ENCODE peak calls at places on chromosomes 16 and 17, in eight cellular contexts. One of them, this sample, is unnamed.

GRCh38 chr17:17445925-17446665 is 30.7 kb upstream of the MED9 start:
- DNase-seq in body of pancreas: peak; percentile 51
- DNase-seq in PC-9: peak; percentile 86
- DNase-seq in neural progenitor cell: no peak
- DNase-seq in CD8-positive, alpha-beta T cell: no peak
- DNase-seq in stomach: peak; percentile 83
- DNase-seq in mucosa of descending colon: peak; percentile 35
- DNase-seq in mammary epithelial cell: peak; percentile 82
- DNase-seq in this sample: peak; percentile 58

GRCh38 chr16:46747777-46748651 is at the start of gene MYLK3:
- DNase-seq in stomach: no peak
- DNase-seq in mammary epithelial cell: no peak
- DNase-seq in mucosa of descending colon: no peak
- DNase-seq in body of pancreas: no peak
- DNase-seq in PC-9: no peak
- DNase-seq in CD8-positive, alpha-beta T cell: no peak
- DNase-seq in neural progenitor cell: peak; percentile 30
- DNase-seq in this sample: no peak

GRCh38 chr16:85145188-85145587 is 32.9 kb upstream of the CIBAR2 start:
- DNase-seq in stomach: no peak
- DNase-seq in PC-9: no peak
- DNase-seq in body of pancreas: no peak
- DNase-seq in mucosa of descending colon: no peak
- DNase-seq in mammary epithelial cell: no peak
- DNase-seq in neural progenitor cell: no peak
- DNase-seq in CD8-positive, alpha-beta T cell: no peak
- DNase-seq in this sample: no peak

GRCh38 chr16:88743693-88744519 is 37.6 kb downstream of the CTU2 start:
- DNase-seq in neural progenitor cell: peak; percentile 88
- DNase-seq in mucosa of descending colon: peak; percentile 91
- DNase-seq in stomach: peak; percentile 89
- DNase-seq in mammary epithelial cell: peak; percentile 39
- DNase-seq in PC-9: peak; percentile 76
- DNase-seq in CD8-positive, alpha-beta T cell: peak; percentile 88
- DNase-seq in body of pancreas: peak; percentile 85
- DNase-seq in this sample: peak; percentile 90

GRCh38 chr17:74466111-74466784 is at the start of gene CD300A:
- DNase-seq in CD8-positive, alpha-beta T cell: peak; percentile 64
- DNase-seq in mammary epithelial cell: no peak
- DNase-seq in PC-9: no peak
- DNase-seq in neural progenitor cell: no peak
- DNase-seq in body of pancreas: no peak
- DNase-seq in stomach: peak; percentile 54
- DNase-seq in mucosa of descending colon: no peak
- DNase-seq in this sample: peak; percentile 82

GRCh38 chr17:74825003-74825627 is 34.6 kb downstream of the GRIN2C start:
- DNase-seq in stomach: no peak
- DNase-seq in mucosa of descending colon: no peak
- DNase-seq in CD8-positive, alpha-beta T cell: no peak
- DNase-seq in body of pancreas: no peak
- DNase-seq in mammary epithelial cell: no peak
- DNase-seq in PC-9: no peak
- DNase-seq in neural progenitor cell: no peak
- DNase-seq in this sample: no peak

GRCh38 chr16:47069291-47069690 is 74.5 kb downstream of the NETO2 start:
- DNase-seq in mammary epithelial cell: no peak
- DNase-seq in stomach: no peak
- DNase-seq in mucosa of descending colon: no peak
- DNase-seq in CD8-positive, alpha-beta T cell: no peak
- DNase-seq in body of pancreas: no peak
- DNase-seq in PC-9: no peak
- DNase-seq in neural progenitor cell: no peak
- DNase-seq in this sample: no peak

GRCh38 chr16:78677332-78677731 is 577.9 kb downstream of the WWOX start:
- DNase-seq in PC-9: no peak
- DNase-seq in neural progenitor cell: no peak
- DNase-seq in stomach: no peak
- DNase-seq in body of pancreas: no peak
- DNase-seq in CD8-positive, alpha-beta T cell: no peak
- DNase-seq in mammary epithelial cell: no peak
- DNase-seq in mucosa of descending colon: no peak
- DNase-seq in this sample: no peak

GRCh38 chr17:45127209-45127582 is 5.1 kb downstream of the PLCD3 start:
- DNase-seq in CD8-positive, alpha-beta T cell: no peak
- DNase-seq in body of pancreas: no peak
- DNase-seq in PC-9: no peak
- DNase-seq in neural progenitor cell: no peak
- DNase-seq in mammary epithelial cell: no peak
- DNase-seq in mucosa of descending colon: peak; percentile 62
- DNase-seq in stomach: peak; percentile 61
- DNase-seq in this sample: no peak

GRCh38 chr16:66984902-66985311 is 3.5 kb upstream of the CES4A start:
- DNase-seq in stomach: no peak
- DNase-seq in CD8-positive, alpha-beta T cell: no peak
- DNase-seq in mammary epithelial cell: no peak
- DNase-seq in mucosa of descending colon: no peak
- DNase-seq in body of pancreas: no peak
- DNase-seq in neural progenitor cell: no peak
- DNase-seq in PC-9: no peak
- DNase-seq in this sample: no peak

GRCh38 chr16:86893513-86893912 is 315.2 kb downstream of the FOXL1 start:
- DNase-seq in CD8-positive, alpha-beta T cell: no peak
- DNase-seq in mammary epithelial cell: no peak
- DNase-seq in PC-9: no peak
- DNase-seq in stomach: no peak
- DNase-seq in mucosa of descending colon: no peak
- DNase-seq in body of pancreas: no peak
- DNase-seq in neural progenitor cell: no peak
- DNase-seq in this sample: no peak

GRCh38 chr17:33785281-33785680 is 469.8 kb upstream of the CCL2 start:
- DNase-seq in mucosa of descending colon: no peak
- DNase-seq in mammary epithelial cell: no peak
- DNase-seq in neural progenitor cell: no peak
- DNase-seq in body of pancreas: no peak
- DNase-seq in PC-9: no peak
- DNase-seq in stomach: no peak
- DNase-seq in CD8-positive, alpha-beta T cell: no peak
- DNase-seq in this sample: no peak

GRCh38 chr16:89287777-89288576 is 70.5 kb downstream of the ZNF778 start:
- DNase-seq in mucosa of descending colon: no peak
- DNase-seq in PC-9: no peak
- DNase-seq in body of pancreas: no peak
- DNase-seq in CD8-positive, alpha-beta T cell: no peak
- DNase-seq in neural progenitor cell: no peak
- DNase-seq in stomach: no peak
- DNase-seq in mammary epithelial cell: no peak
- DNase-seq in this sample: no peak

GRCh38 chr17:73131993-73132595 is 32.7 kb upstream of the SSTR2 start:
- DNase-seq in PC-9: no peak
- DNase-seq in stomach: no peak
- DNase-seq in mucosa of descending colon: no peak
- DNase-seq in mammary epithelial cell: no peak
- DNase-seq in neural progenitor cell: peak; percentile 68
- DNase-seq in body of pancreas: no peak
- DNase-seq in CD8-positive, alpha-beta T cell: no peak
- DNase-seq in this sample: no peak

GRCh38 chr16:31274831-31275816 is 15.3 kb downstream of the ITGAM start:
- DNase-seq in CD8-positive, alpha-beta T cell: no peak
- DNase-seq in stomach: no peak
- DNase-seq in mucosa of descending colon: no peak
- DNase-seq in body of pancreas: no peak
- DNase-seq in PC-9: no peak
- DNase-seq in mammary epithelial cell: peak; percentile 95
- DNase-seq in neural progenitor cell: no peak
- DNase-seq in this sample: no peak

GRCh38 chr16:5010576-5011329 is 23.0 kb downstream of the NAGPA start:
- DNase-seq in mucosa of descending colon: no peak
- DNase-seq in neural progenitor cell: peak; percentile 46
- DNase-seq in CD8-positive, alpha-beta T cell: no peak
- DNase-seq in mammary epithelial cell: no peak
- DNase-seq in PC-9: no peak
- DNase-seq in stomach: no peak
- DNase-seq in body of pancreas: no peak
- DNase-seq in this sample: no peak
- TF ChIP-seq CTCF in mucosa of descending colon: no peak
- TF ChIP-seq CTCF in neural progenitor cell: no peak
- TF ChIP-seq CTCF in CD8-positive, alpha-beta T cell: no peak
- TF ChIP-seq CTCF in mammary epithelial cell: no peak
- TF ChIP-seq CTCF in PC-9: no peak
- TF ChIP-seq CTCF in stomach: no peak
- TF ChIP-seq CTCF in body of pancreas: no peak
- TF ChIP-seq CTCF in this sample: no peak

GRCh38 chr17:31532526-31532925 is 141.1 kb downstream of the RAB11FIP4 start:
- DNase-seq in stomach: no peak
- DNase-seq in PC-9: no peak
- DNase-seq in neural progenitor cell: no peak
- DNase-seq in body of pancreas: no peak
- DNase-seq in CD8-positive, alpha-beta T cell: no peak
- DNase-seq in mucosa of descending colon: no peak
- DNase-seq in mammary epithelial cell: no peak
- DNase-seq in this sample: no peak

GRCh38 chr17:31530391-31530990 is 139.0 kb downstream of the RAB11FIP4 start:
- DNase-seq in neural progenitor cell: peak; percentile 48
- DNase-seq in body of pancreas: no peak
- DNase-seq in mammary epithelial cell: no peak
- DNase-seq in PC-9: no peak
- DNase-seq in CD8-positive, alpha-beta T cell: no peak
- DNase-seq in mucosa of descending colon: no peak
- DNase-seq in stomach: no peak
- DNase-seq in this sample: no peak

GRCh38 chr17:31529841-31530251 is 138.4 kb downstream of the RAB11FIP4 start:
- DNase-seq in mucosa of descending colon: no peak
- DNase-seq in PC-9: no peak
- DNase-seq in CD8-positive, alpha-beta T cell: no peak
- DNase-seq in body of pancreas: no peak
- DNase-seq in stomach: no peak
- DNase-seq in mammary epithelial cell: no peak
- DNase-seq in neural progenitor cell: no peak
- DNase-seq in this sample: no peak

GRCh38 chr17:31532161-31532515 is 140.7 kb downstream of the RAB11FIP4 start:
- DNase-seq in CD8-positive, alpha-beta T cell: no peak
- DNase-seq in mammary epithelial cell: no peak
- DNase-seq in stomach: no peak
- DNase-seq in neural progenitor cell: no peak
- DNase-seq in body of pancreas: no peak
- DNase-seq in mucosa of descending colon: no peak
- DNase-seq in PC-9: no peak
- DNase-seq in this sample: no peak

GRCh38 chr17:31531336-31532160 is 140.1 kb downstream of the RAB11FIP4 start:
- DNase-seq in body of pancreas: no peak
- DNase-seq in stomach: no peak
- DNase-seq in neural progenitor cell: no peak
- DNase-seq in CD8-positive, alpha-beta T cell: no peak
- DNase-seq in mammary epithelial cell: no peak
- DNase-seq in mucosa of descending colon: no peak
- DNase-seq in PC-9: no peak
- DNase-seq in this sample: no peak
- H3K4me1 ChIP-seq in body of pancreas: no peaks in the 10 kb centered on the region
- H3K4me1 ChIP-seq in stomach: no peaks in the 10 kb centered on the region
- H3K4me1 ChIP-seq in neural progenitor cell: peaks cover 4% of the 10 kb centered on the region
- H3K4me1 ChIP-seq in CD8-positive, alpha-beta T cell: peaks cover 11% of the 10 kb centered on the region
- H3K4me1 ChIP-seq in mammary epithelial cell: peaks cover 11% of the 10 kb centered on the region
- H3K4me1 ChIP-seq in mucosa of descending colon: no peaks in the 10 kb centered on the region
- H3K4me1 ChIP-seq in PC-9: no peaks in the 10 kb centered on the region
- H3K4me1 ChIP-seq in this sample: no peaks in the 10 kb centered on the region

GRCh38 chr17:1473841-1474240 is 17.8 kb upstream of the CRK start:
- DNase-seq in stomach: no peak
- DNase-seq in body of pancreas: no peak
- DNase-seq in mammary epithelial cell: no peak
- DNase-seq in mucosa of descending colon: no peak
- DNase-seq in PC-9: no peak
- DNase-seq in CD8-positive, alpha-beta T cell: no peak
- DNase-seq in neural progenitor cell: no peak
- DNase-seq in this sample: no peak

GRCh38 chr17:1478418-1478817 is 14.1 kb downstream of the MYO1C start:
- DNase-seq in body of pancreas: no peak
- DNase-seq in mammary epithelial cell: no peak
- DNase-seq in PC-9: no peak
- DNase-seq in mucosa of descending colon: no peak
- DNase-seq in neural progenitor cell: no peak
- DNase-seq in stomach: no peak
- DNase-seq in CD8-positive, alpha-beta T cell: no peak
- DNase-seq in this sample: no peak

GRCh38 chr17:1474402-1475189 is 17.9 kb downstream of the MYO1C start:
- DNase-seq in body of pancreas: no peak
- DNase-seq in neural progenitor cell: no peak
- DNase-seq in mucosa of descending colon: no peak
- DNase-seq in PC-9: no peak
- DNase-seq in stomach: no peak
- DNase-seq in mammary epithelial cell: no peak
- DNase-seq in CD8-positive, alpha-beta T cell: no peak
- DNase-seq in this sample: no peak

GRCh38 chr17:1473170-1473569 is 17.1 kb upstream of the CRK start:
- DNase-seq in stomach: no peak
- DNase-seq in neural progenitor cell: no peak
- DNase-seq in body of pancreas: no peak
- DNase-seq in mucosa of descending colon: no peak
- DNase-seq in mammary epithelial cell: no peak
- DNase-seq in CD8-positive, alpha-beta T cell: no peak
- DNase-seq in PC-9: no peak
- DNase-seq in this sample: no peak

GRCh38 chr17:1475321-1475854 is 17.1 kb downstream of the MYO1C start:
- DNase-seq in mammary epithelial cell: no peak
- DNase-seq in body of pancreas: no peak
- DNase-seq in stomach: no peak
- DNase-seq in CD8-positive, alpha-beta T cell: no peak
- DNase-seq in mucosa of descending colon: no peak
- DNase-seq in neural progenitor cell: no peak
- DNase-seq in PC-9: no peak
- DNase-seq in this sample: no peak
- H3K36me3 ChIP-seq in mammary epithelial cell: peaks cover 13% of the 10 kb centered on the region
- H3K36me3 ChIP-seq in body of pancreas: peaks cover 40% of the 10 kb centered on the region
- H3K36me3 ChIP-seq in stomach: peaks cover 100% of the 10 kb centered on the region
- H3K36me3 ChIP-seq in CD8-positive, alpha-beta T cell: no peaks in the 10 kb centered on the region
- H3K36me3 ChIP-seq in mucosa of descending colon: peaks cover 18% of the 10 kb centered on the region
- H3K36me3 ChIP-seq in neural progenitor cell: no peaks in the 10 kb centered on the region
- H3K36me3 ChIP-seq in PC-9: peaks cover 5% of the 10 kb centered on the region
- H3K36me3 ChIP-seq in this sample: peaks cover 99% of the 10 kb centered on the region

GRCh38 chr16:58684001-58684353 is 593 bp downstream of the SLC38A7 start:
- DNase-seq in stomach: no peak
- DNase-seq in mucosa of descending colon: peak; percentile 10
- DNase-seq in body of pancreas: no peak
- DNase-seq in CD8-positive, alpha-beta T cell: no peak
- DNase-seq in PC-9: peak; percentile 5
- DNase-seq in neural progenitor cell: no peak
- DNase-seq in mammary epithelial cell: peak; percentile 15
- DNase-seq in this sample: no peak

GRCh38 chr16:58684354-58685083 is at the start of gene SLC38A7:
- DNase-seq in PC-9: peak; percentile 72
- DNase-seq in neural progenitor cell: peak; percentile 92
- DNase-seq in mammary epithelial cell: peak; percentile 72
- DNase-seq in mucosa of descending colon: peak; percentile 91
- DNase-seq in CD8-positive, alpha-beta T cell: peak; percentile 81
- DNase-seq in stomach: peak; percentile 87
- DNase-seq in body of pancreas: peak; percentile 82
- DNase-seq in this sample: peak; percentile 90

GRCh38 chr16:58679763-58680162 is 4.8 kb downstream of the SLC38A7 start:
- DNase-seq in body of pancreas: no peak
- DNase-seq in mammary epithelial cell: no peak
- DNase-seq in CD8-positive, alpha-beta T cell: no peak
- DNase-seq in mucosa of descending colon: no peak
- DNase-seq in neural progenitor cell: no peak
- DNase-seq in PC-9: no peak
- DNase-seq in stomach: no peak
- DNase-seq in this sample: no peak

GRCh38 chr16:58678269-58678668 is 6.3 kb downstream of the SLC38A7 start:
- DNase-seq in CD8-positive, alpha-beta T cell: no peak
- DNase-seq in neural progenitor cell: no peak
- DNase-seq in stomach: no peak
- DNase-seq in PC-9: no peak
- DNase-seq in mammary epithelial cell: no peak
- DNase-seq in mucosa of descending colon: no peak
- DNase-seq in body of pancreas: no peak
- DNase-seq in this sample: no peak

GRCh38 chr16:58678716-58679115 is 5.9 kb downstream of the SLC38A7 start:
- DNase-seq in PC-9: peak; percentile 10
- DNase-seq in mammary epithelial cell: peak; percentile 43
- DNase-seq in body of pancreas: no peak
- DNase-seq in neural progenitor cell: no peak
- DNase-seq in CD8-positive, alpha-beta T cell: no peak
- DNase-seq in stomach: no peak
- DNase-seq in mucosa of descending colon: peak; percentile 44
- DNase-seq in this sample: no peak
- TF ChIP-seq CTCF in PC-9: no peak
- TF ChIP-seq CTCF in mammary epithelial cell: peak; percentile 29
- TF ChIP-seq CTCF in body of pancreas: peak; percentile 15
- TF ChIP-seq CTCF in neural progenitor cell: no peak
- TF ChIP-seq CTCF in CD8-positive, alpha-beta T cell: no peak
- TF ChIP-seq CTCF in stomach: no peak
- TF ChIP-seq CTCF in mucosa of descending colon: no peak
- TF ChIP-seq CTCF in this sample: no peak

This sample was measured in lower lobe of right lung.